ENCODE peak calls at places on chromosome X, in nine cellular contexts. One of them, this sample, is unnamed.

GRCh38 chrX:131072871-131073571 is 14.9 kb downstream of the ARHGAP36 start:
- DNase-seq in left ventricle myocardium inferior: no peak
- DNase-seq in astrocyte of the spinal cord: no peak
- DNase-seq in K562: no peak
- DNase-seq in AG10803: no peak
- DNase-seq in endodermal cell: peak
- DNase-seq in A549: no peak
- DNase-seq in colonic mucosa: no peak
- DNase-seq in thyroid gland: peak
- DNase-seq in this sample: no peak

GRCh38 chrX:57286507-57287251 is at the start of gene FAAH2:
- DNase-seq in colonic mucosa: peak
- DNase-seq in astrocyte of the spinal cord: no peak
- DNase-seq in AG10803: no peak
- DNase-seq in K562: peak
- DNase-seq in A549: peak
- DNase-seq in left ventricle myocardium inferior: no peak
- DNase-seq in endodermal cell: peak
- DNase-seq in thyroid gland: peak
- DNase-seq in this sample: no peak

GRCh38 chrX:47562615-47563243 is 1.7 kb downstream of the ARAF start:
- DNase-seq in thyroid gland: no peak
- DNase-seq in A549: peak
- DNase-seq in colonic mucosa: no peak
- DNase-seq in AG10803: no peak
- DNase-seq in astrocyte of the spinal cord: peak
- DNase-seq in K562: peak
- DNase-seq in endodermal cell: peak
- DNase-seq in left ventricle myocardium inferior: no peak
- DNase-seq in this sample: peak

GRCh38 chrX:137926090-137926489 is 360.2 kb downstream of the ZIC3 start:
- DNase-seq in colonic mucosa: no peak
- DNase-seq in AG10803: no peak
- DNase-seq in thyroid gland: no peak
- DNase-seq in endodermal cell: peak
- DNase-seq in astrocyte of the spinal cord: peak
- DNase-seq in left ventricle myocardium inferior: no peak
- DNase-seq in K562: peak
- DNase-seq in A549: peak
- DNase-seq in this sample: no peak

GRCh38 chrX:12949927-12950656 is 24.8 kb upstream of the TMSB4X start:
- DNase-seq in K562: peak
- DNase-seq in left ventricle myocardium inferior: peak
- DNase-seq in colonic mucosa: peak
- DNase-seq in endodermal cell: no peak
- DNase-seq in thyroid gland: peak
- DNase-seq in AG10803: peak
- DNase-seq in A549: no peak
- DNase-seq in astrocyte of the spinal cord: peak
- DNase-seq in this sample: peak

GRCh38 chrX:17413228-17413627 is 38.2 kb downstream of the NHS start:
- DNase-seq in astrocyte of the spinal cord: peak
- DNase-seq in thyroid gland: no peak
- DNase-seq in AG10803: peak
- DNase-seq in left ventricle myocardium inferior: no peak
- DNase-seq in A549: peak
- DNase-seq in colonic mucosa: no peak
- DNase-seq in K562: no peak
- DNase-seq in endodermal cell: no peak
- DNase-seq in this sample: peak

GRCh38 chrX:153468008-153468580 is 2.3 kb downstream of the HAUS7 start:
- DNase-seq in AG10803: peak
- DNase-seq in colonic mucosa: no peak
- DNase-seq in K562: no peak
- DNase-seq in thyroid gland: peak
- DNase-seq in endodermal cell: no peak
- DNase-seq in astrocyte of the spinal cord: no peak
- DNase-seq in left ventricle myocardium inferior: peak
- DNase-seq in A549: no peak
- DNase-seq in this sample: no peak

GRCh38 chrX:153439977-153440376 is 5.9 kb downstream of the TREX2 start:
- DNase-seq in colonic mucosa: no peak
- DNase-seq in AG10803: no peak
- DNase-seq in A549: no peak
- DNase-seq in thyroid gland: no peak
- DNase-seq in endodermal cell: no peak
- DNase-seq in astrocyte of the spinal cord: no peak
- DNase-seq in left ventricle myocardium inferior: no peak
- DNase-seq in K562: no peak
- DNase-seq in this sample: no peak

GRCh38 chrX:13938766-13939530 is 90.7 kb downstream of the GEMIN8 start:
- DNase-seq in left ventricle myocardium inferior: no peak
- DNase-seq in endodermal cell: peak
- DNase-seq in astrocyte of the spinal cord: no peak
- DNase-seq in K562: no peak
- DNase-seq in AG10803: no peak
- DNase-seq in thyroid gland: peak
- DNase-seq in A549: no peak
- DNase-seq in colonic mucosa: no peak
- DNase-seq in this sample: no peak

GRCh38 chrX:42707742-42708141 is 70.2 kb downstream of the PPP1R2C start:
- DNase-seq in colonic mucosa: no peak
- DNase-seq in left ventricle myocardium inferior: no peak
- DNase-seq in astrocyte of the spinal cord: no peak
- DNase-seq in K562: no peak
- DNase-seq in thyroid gland: no peak
- DNase-seq in AG10803: no peak
- DNase-seq in endodermal cell: no peak
- DNase-seq in A549: no peak
- DNase-seq in this sample: no peak

GRCh38 chrX:110341189-110342035 is 17.2 kb upstream of the RTL9 start:
- DNase-seq in astrocyte of the spinal cord: peak
- DNase-seq in K562: peak
- DNase-seq in endodermal cell: no peak
- DNase-seq in left ventricle myocardium inferior: no peak
- DNase-seq in A549: peak
- DNase-seq in colonic mucosa: no peak
- DNase-seq in thyroid gland: no peak
- DNase-seq in AG10803: peak
- DNase-seq in this sample: peak

GRCh38 chrX:40145670-40146470 is 48.1 kb upstream of the BCOR start:
- DNase-seq in colonic mucosa: no peak
- DNase-seq in left ventricle myocardium inferior: no peak
- DNase-seq in thyroid gland: no peak
- DNase-seq in K562: no peak
- DNase-seq in AG10803: no peak
- DNase-seq in endodermal cell: peak
- DNase-seq in astrocyte of the spinal cord: no peak
- DNase-seq in A549: no peak
- DNase-seq in this sample: no peak

GRCh38 chrX:87728459-87728858 is 210.9 kb downstream of the KLHL4 start:
- DNase-seq in astrocyte of the spinal cord: no peak
- DNase-seq in A549: no peak
- DNase-seq in colonic mucosa: no peak
- DNase-seq in left ventricle myocardium inferior: no peak
- DNase-seq in AG10803: no peak
- DNase-seq in K562: peak
- DNase-seq in endodermal cell: no peak
- DNase-seq in thyroid gland: no peak
- DNase-seq in this sample: no peak

GRCh38 chrX:136812286-136812685 is 31.6 kb upstream of the ARHGEF6 start:
- DNase-seq in left ventricle myocardium inferior: no peak
- DNase-seq in colonic mucosa: no peak
- DNase-seq in astrocyte of the spinal cord: no peak
- DNase-seq in A549: no peak
- DNase-seq in K562: no peak
- DNase-seq in thyroid gland: no peak
- DNase-seq in AG10803: peak
- DNase-seq in endodermal cell: no peak
- DNase-seq in this sample: peak

DNA sequence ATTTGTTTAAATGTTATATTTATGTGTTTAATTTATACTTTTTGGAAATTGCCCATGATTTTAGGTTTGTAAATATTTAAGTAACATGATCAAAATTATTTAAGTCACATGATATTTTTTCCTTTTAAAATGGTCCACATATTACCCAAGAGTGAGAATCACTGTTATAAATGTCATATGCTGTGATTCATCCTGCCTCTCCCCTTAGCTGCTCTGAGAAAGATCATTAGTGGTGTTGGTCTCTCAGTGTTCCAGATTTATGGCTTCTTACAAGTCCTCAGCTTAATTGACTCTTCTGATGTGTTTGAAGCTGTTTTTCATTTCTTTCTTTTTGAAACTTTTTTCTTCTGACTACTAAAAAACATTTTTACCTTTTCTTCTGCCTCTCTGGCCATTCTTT is 70.1 kb downstream of the SPANXN4 start:
- DNase-seq in endodermal cell: no peak
- DNase-seq in thyroid gland: no peak
- DNase-seq in colonic mucosa: no peak
- DNase-seq in A549: no peak
- DNase-seq in astrocyte of the spinal cord: no peak
- DNase-seq in AG10803: no peak
- DNase-seq in K562: no peak
- DNase-seq in left ventricle myocardium inferior: no peak
- DNase-seq in this sample: no peak
- H3K4me3 ChIP-seq in endodermal cell: no peak
- H3K4me3 ChIP-seq in thyroid gland: no peak
- H3K4me3 ChIP-seq in colonic mucosa: no peak
- H3K4me3 ChIP-seq in A549: no peak
- H3K4me3 ChIP-seq in astrocyte of the spinal cord: no peak
- H3K4me3 ChIP-seq in AG10803: no peak
- H3K4me3 ChIP-seq in K562: no peak
- H3K4me3 ChIP-seq in left ventricle myocardium inferior: no peak
- H3K4me3 ChIP-seq in this sample: no peak

GRCh38 chrX:139085404-139085803 is 373.9 kb upstream of the FGF13 start:
- DNase-seq in endodermal cell: no peak
- DNase-seq in thyroid gland: no peak
- DNase-seq in left ventricle myocardium inferior: no peak
- DNase-seq in K562: no peak
- DNase-seq in astrocyte of the spinal cord: no peak
- DNase-seq in A549: no peak
- DNase-seq in AG10803: no peak
- DNase-seq in colonic mucosa: no peak
- DNase-seq in this sample: no peak

GRCh38 chrX:139083191-139083590 is 371.7 kb upstream of the FGF13 start:
- DNase-seq in K562: no peak
- DNase-seq in AG10803: no peak
- DNase-seq in astrocyte of the spinal cord: no peak
- DNase-seq in A549: no peak
- DNase-seq in left ventricle myocardium inferior: no peak
- DNase-seq in thyroid gland: no peak
- DNase-seq in endodermal cell: no peak
- DNase-seq in colonic mucosa: no peak
- DNase-seq in this sample: no peak

GRCh38 chrX:139078761-139079160 is 367.2 kb upstream of the FGF13 start:
- DNase-seq in left ventricle myocardium inferior: no peak
- DNase-seq in K562: no peak
- DNase-seq in thyroid gland: no peak
- DNase-seq in astrocyte of the spinal cord: no peak
- DNase-seq in colonic mucosa: no peak
- DNase-seq in AG10803: peak
- DNase-seq in endodermal cell: no peak
- DNase-seq in A549: no peak
- DNase-seq in this sample: no peak

GRCh38 chrX:139079789-139080188 is 368.3 kb upstream of the FGF13 start:
- DNase-seq in colonic mucosa: no peak
- DNase-seq in AG10803: no peak
- DNase-seq in astrocyte of the spinal cord: no peak
- DNase-seq in endodermal cell: no peak
- DNase-seq in A549: no peak
- DNase-seq in left ventricle myocardium inferior: no peak
- DNase-seq in thyroid gland: no peak
- DNase-seq in K562: no peak
- DNase-seq in this sample: no peak

DNA sequence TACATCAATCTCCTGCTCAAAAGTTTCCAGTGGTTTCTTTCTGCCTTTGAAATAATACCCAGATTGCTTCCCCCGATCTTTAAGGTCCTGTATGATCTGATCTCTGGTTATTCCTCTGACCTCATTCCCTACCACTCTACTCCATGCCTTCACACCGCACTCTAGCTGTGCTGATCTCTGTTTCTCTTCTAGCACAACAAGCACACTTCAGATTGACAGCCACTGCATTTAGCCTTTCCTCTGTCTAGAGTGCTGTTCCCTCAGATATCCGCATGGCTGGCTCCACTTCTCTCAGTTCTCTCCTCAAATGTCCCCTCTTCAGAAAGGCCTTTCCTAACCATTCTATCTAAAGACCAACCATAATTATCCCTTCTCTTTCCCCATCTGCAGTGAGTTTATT is 370.4 kb upstream of the FGF13 start:
- DNase-seq in A549: no peak
- DNase-seq in colonic mucosa: no peak
- DNase-seq in endodermal cell: no peak
- DNase-seq in left ventricle myocardium inferior: no peak
- DNase-seq in astrocyte of the spinal cord: no peak
- DNase-seq in K562: no peak
- DNase-seq in thyroid gland: no peak
- DNase-seq in AG10803: no peak
- DNase-seq in this sample: no peak
- TF ChIP-seq CTCF in A549: no peak
- TF ChIP-seq CTCF in colonic mucosa: no peak
- TF ChIP-seq CTCF in endodermal cell: no peak
- TF ChIP-seq CTCF in left ventricle myocardium inferior: no peak
- TF ChIP-seq CTCF in astrocyte of the spinal cord: no peak
- TF ChIP-seq CTCF in K562: no peak
- TF ChIP-seq CTCF in thyroid gland: no peak
- TF ChIP-seq CTCF in AG10803: no peak
- TF ChIP-seq CTCF in this sample: no peak

GRCh38 chrX:11836284-11836683 is 78.2 kb downstream of the MSL3 start:
- DNase-seq in left ventricle myocardium inferior: no peak
- DNase-seq in AG10803: no peak
- DNase-seq in thyroid gland: no peak
- DNase-seq in A549: no peak
- DNase-seq in colonic mucosa: no peak
- DNase-seq in endodermal cell: no peak
- DNase-seq in astrocyte of the spinal cord: no peak
- DNase-seq in K562: no peak
- DNase-seq in this sample: no peak

DNA sequence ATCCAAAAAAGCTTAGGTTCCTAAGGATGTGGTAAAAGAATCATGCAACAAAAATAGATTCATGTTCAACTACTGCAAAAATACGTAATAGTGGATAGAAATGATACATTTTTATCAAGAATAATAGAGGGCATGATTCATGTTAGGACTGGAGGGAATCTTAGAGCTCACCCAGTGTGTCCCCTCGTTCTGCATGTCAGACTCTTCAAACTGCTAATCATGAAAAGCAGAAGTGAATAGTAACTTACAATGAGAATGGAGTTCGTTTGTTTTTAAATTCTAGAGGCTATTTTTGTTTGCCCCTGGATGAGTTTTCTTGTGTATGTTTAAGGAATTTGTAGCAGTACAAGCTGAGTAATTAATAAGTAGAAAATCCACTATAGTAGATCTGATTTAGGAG is 79.4 kb downstream of the MSL3 start:
- DNase-seq in A549: no peak
- DNase-seq in thyroid gland: no peak
- DNase-seq in colonic mucosa: no peak
- DNase-seq in left ventricle myocardium inferior: no peak
- DNase-seq in K562: no peak
- DNase-seq in astrocyte of the spinal cord: no peak
- DNase-seq in AG10803: no peak
- DNase-seq in endodermal cell: no peak
- DNase-seq in this sample: no peak
- H3K4me3 ChIP-seq in A549: no peak
- H3K4me3 ChIP-seq in thyroid gland: no peak
- H3K4me3 ChIP-seq in colonic mucosa: no peak
- H3K4me3 ChIP-seq in left ventricle myocardium inferior: no peak
- H3K4me3 ChIP-seq in K562: no peak
- H3K4me3 ChIP-seq in astrocyte of the spinal cord: no peak
- H3K4me3 ChIP-seq in AG10803: no peak
- H3K4me3 ChIP-seq in endodermal cell: no peak
- H3K4me3 ChIP-seq in this sample: no peak

GRCh38 chrX:112147206-112147605 is 64.6 kb upstream of the TRPC5 start:
- DNase-seq in K562: peak
- DNase-seq in endodermal cell: peak
- DNase-seq in astrocyte of the spinal cord: no peak
- DNase-seq in left ventricle myocardium inferior: no peak
- DNase-seq in A549: peak
- DNase-seq in AG10803: peak
- DNase-seq in thyroid gland: peak
- DNase-seq in colonic mucosa: no peak
- DNase-seq in this sample: peak
- TF ChIP-seq CTCF in K562: no peak
- TF ChIP-seq CTCF in endodermal cell: peak
- TF ChIP-seq CTCF in astrocyte of the spinal cord: peak
- TF ChIP-seq CTCF in left ventricle myocardium inferior: peak
- TF ChIP-seq CTCF in A549: peak
- TF ChIP-seq CTCF in AG10803: peak
- TF ChIP-seq CTCF in thyroid gland: peak
- TF ChIP-seq CTCF in colonic mucosa: no peak
- TF ChIP-seq CTCF in this sample: peak